ENCODE peak calls at places on chromosome 15, in seven cellular contexts. N is mammary epithelial cell; Q is CD4-positive, alpha-beta T cell; E is transverse colon; O is mesenchymal stem cell; D is kidney epithelial cell; C is HepG2. F is an unnamed sample. For H3K27me3, the result is how much of the 10 kb centered on the place peaks cover.

GRCh38 chr15:80436511-80437307 is 32.5 kb downstream of the ARNT2 start:
- DNase-seq in O (peak), N (peak), E (no peak), D (peak), Q (no peak), C (peak), F (no peak)

GRCh38 chr15:94638183-94638582 is 406.8 kb downstream of the MCTP2 start:
- DNase-seq in D (no peak), Q (no peak), C (no peak), N (no peak), E (no peak), O (no peak), F (no peak)

GRCh38 chr15:74787251-74788041 is 5.6 kb downstream of the CSK start:
- DNase-seq in C (no peak), N (peak), E (peak), D (no peak), Q (peak), O (peak), F (peak)

GRCh38 chr15:31503256-31503655 is 176.6 kb downstream of the KLF13 start:
- DNase-seq in E (no peak), C (no peak), N (no peak), O (no peak), D (no peak), Q (no peak), F (no peak)

GRCh38 chr15:96978937-96979473 is 648.5 kb downstream of the NR2F2 start:
- DNase-seq in N (no peak), E (no peak), D (no peak), O (no peak), C (no peak), Q (no peak), F (no peak)

GRCh38 chr15:63998489-63998888 is 47.8 kb downstream of the DAPK2 start:
- DNase-seq in C (no peak), Q (no peak), N (no peak), D (no peak), E (peak), O (peak), F (no peak)

GRCh38 chr15:26971303-26972018 is 480 bp downstream of the GABRG3 start:
- DNase-seq in N (no peak), O (no peak), D (no peak), Q (no peak), E (no peak), C (no peak), F (no peak)

GRCh38 chr15:39273805-39274411 is 307.0 kb upstream of the THBS1 start:
- DNase-seq in C (peak), Q (no peak), D (no peak), N (no peak), E (no peak), O (no peak), F (peak)

GRCh38 chr15:73437541-73438109 is 5.3 kb upstream of the REC114 start:
- DNase-seq in N (no peak), D (no peak), E (no peak), O (no peak), C (no peak), Q (no peak), F (no peak)

GRCh38 chr15:32718822-32719716 is 1.3 kb downstream of the GREM1 start:
- DNase-seq in O (peak), E (peak), Q (no peak), D (no peak), N (peak), C (no peak), F (peak)

GRCh38 chr15:84741151-84741550 is 7.2 kb upstream of the ZNF592 start:
- DNase-seq in D (no peak), E (peak), N (no peak), O (no peak), C (no peak), Q (no peak), F (no peak)

GRCh38 chr15:94670436-94671034 is 439.2 kb downstream of the MCTP2 start:
- DNase-seq in Q (no peak), C (peak), O (peak), N (peak), D (no peak), E (no peak), F (peak)

GRCh38 chr15:64503197-64503596 is 42.8 kb downstream of the ZNF609 start:
- DNase-seq in N (no peak), O (peak), Q (no peak), C (no peak), E (no peak), D (peak), F (peak)

GRCh38 chr15:86362556-86362955 is 282.9 kb downstream of the AGBL1 start:
- DNase-seq in E (no peak), C (no peak), D (peak), O (peak), N (peak), Q (no peak), F (no peak)

GRCh38 chr15:91047545-91048199 is 25.3 kb upstream of the VPS33B start:
- DNase-seq in D (no peak), C (no peak), Q (no peak), N (no peak), E (no peak), O (peak), F (no peak)

GRCh38 chr15:94110476-94111130 is 120.8 kb upstream of the MCTP2 start:
- DNase-seq in D (no peak), O (peak), N (peak), E (no peak), C (peak), Q (no peak), F (no peak)

GRCh38 chr15:32959077-32959476 is 235.4 kb downstream of the FMN1 start:
- DNase-seq in D (no peak), E (no peak), N (no peak), O (peak), Q (no peak), C (no peak), F (peak)

GRCh38 chr15:74826372-74826819 is at the start of gene CPLX3:
- DNase-seq in Q (no peak), D (no peak), C (no peak), N (no peak), E (peak), O (peak), F (peak)

GRCh38 chr15:43516801-43517353 is 531 bp upstream of the MAP1A start:
- DNase-seq in N (no peak), E (no peak), Q (no peak), O (peak), C (no peak), D (no peak), F (peak)

GRCh38 chr15:70559223-70559823 is 204.0 kb downstream of the UACA start:
- DNase-seq in O (peak), Q (peak), E (peak), N (no peak), C (no peak), D (no peak), F (peak)

GRCh38 chr15:56341201-56341600 is 24.0 kb upstream of the TEX9 start:
- DNase-seq in N (peak), D (no peak), E (no peak), Q (no peak), C (no peak), O (no peak), F (no peak)

GRCh38 chr15:41577863-41578735 is 19.1 kb downstream of the TYRO3 start:
- DNase-seq in N (no peak), E (no peak), Q (no peak), D (no peak), C (no peak), O (no peak), F (no peak)

GRCh38 chr15:92034227-92034626 is 180.7 kb downstream of the SLCO3A1 start:
- DNase-seq in Q (no peak), E (no peak), N (no peak), D (no peak), O (no peak), C (no peak), F (no peak)

GRCh38 chr15:39235084-39235795 is 345.6 kb upstream of the THBS1 start:
- DNase-seq in D (no peak), C (no peak), Q (no peak), O (peak), N (peak), E (no peak), F (peak)

GRCh38 chr15:70715840-70716510 is 47.4 kb downstream of the UACA start:
- DNase-seq in Q (no peak), O (peak), C (no peak), E (no peak), D (no peak), N (no peak), F (no peak)

GRCh38 chr15:94023520-94023919 is 207.8 kb upstream of the MCTP2 start:
- DNase-seq in O (no peak), D (no peak), N (no peak), E (no peak), C (no peak), Q (no peak), F (no peak)

GRCh38 chr15:82312611-82313349 is 36.5 kb downstream of the GOLGA6L10 start:
- DNase-seq in O (peak), E (no peak), D (no peak), Q (no peak), N (no peak), C (no peak), F (peak)

GRCh38 chr15:62835351-62835750 is 207.2 kb upstream of the TPM1 start:
- DNase-seq in O (no peak), D (no peak), N (peak), Q (no peak), C (no peak), E (no peak), F (no peak)

GRCh38 chr15:96626936-96627577 is 296.6 kb downstream of the NR2F2 start:
- DNase-seq in Q (no peak), O (no peak), E (no peak), N (no peak), D (no peak), C (no peak), F (no peak)

GRCh38 chr15:62895905-62896316 is 146.6 kb upstream of the TPM1 start:
- DNase-seq in N (peak), C (peak), E (no peak), D (peak), Q (no peak), O (peak), F (peak)

GRCh38 chr15:33808720-33809119 is 159.6 kb upstream of the CHRM5 start:
- DNase-seq in C (no peak), O (no peak), N (no peak), Q (no peak), D (no peak), E (no peak), F (peak)

GRCh38 chr15:59191855-59192237 is 14.8 kb upstream of the LDHAL6B start:
- DNase-seq in Q (no peak), D (peak), O (peak), N (peak), E (no peak), C (no peak), F (peak)

GRCh38 chr15:48866141-48866563 is 11.8 kb upstream of the EID1 start:
- DNase-seq in N (no peak), C (no peak), O (peak), E (no peak), Q (no peak), D (no peak), F (peak)

GRCh38 chr15:56537881-56538280 is 72.9 kb upstream of the MNS1 start:
- DNase-seq in E (peak), N (no peak), D (no peak), Q (no peak), C (no peak), O (no peak), F (no peak)

GRCh38 chr15:33201376-33202189 is 7.1 kb upstream of the FMN1 start:
- DNase-seq in O (peak), N (peak), E (peak), Q (peak), D (peak), C (peak), F (peak)

GRCh38 chr15:61720197-61720596 is 340.1 kb downstream of the VPS13C start:
- DNase-seq in C (no peak), O (no peak), E (no peak), D (no peak), N (no peak), Q (no peak), F (no peak)
- H3K27me3 ChIP-seq in C (under half), O (under half), E (under half), D (under half), N (under half), Q (under half), F (under half)

GRCh38 chr15:69149163-69149562 is 11.3 kb upstream of the GLCE start:
- DNase-seq in C (no peak), D (no peak), E (no peak), O (no peak), N (no peak), Q (no peak), F (no peak)
- H3K27me3 ChIP-seq in C (under half), D (under half), E (under half), O (half or more), N (under half), Q (under half), F (under half)

GRCh38 chr15:40279437-40280141 is 3.3 kb downstream of the ANKRD63 start:
- DNase-seq in O (peak), E (peak), N (peak), D (no peak), C (peak), Q (peak), F (peak)
- H3K27me3 ChIP-seq in O (half or more), E (half or more), N (under half), D (half or more), C (under half), Q (under half), F (under half)

DNA sequence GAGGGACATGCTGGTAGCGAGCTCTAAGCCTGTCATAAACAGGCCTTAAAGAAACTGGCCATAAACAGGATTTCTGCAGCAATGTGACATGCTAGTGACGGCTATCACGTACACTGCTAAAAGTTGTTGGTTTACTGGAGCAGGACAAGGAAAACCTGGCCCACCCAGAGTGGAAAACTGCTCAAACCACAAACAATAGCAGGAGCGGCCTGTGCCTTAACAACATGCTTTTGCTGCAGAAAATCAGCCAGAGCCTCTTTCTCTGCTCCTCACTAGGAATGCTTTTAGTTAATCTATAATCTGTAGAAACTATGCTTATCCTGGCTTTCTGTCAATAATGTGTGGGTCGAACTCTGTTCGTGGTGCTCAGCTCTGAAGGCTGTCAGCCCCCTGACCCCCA is 202.9 kb upstream of the UBE3A start:
- DNase-seq in D (peak), C (no peak), N (no peak), O (no peak), Q (no peak), E (no peak), F (no peak)
- H3K27me3 ChIP-seq in D (under half), C (under half), N (under half), O (under half), Q (under half), E (under half), F (under half)

DNA sequence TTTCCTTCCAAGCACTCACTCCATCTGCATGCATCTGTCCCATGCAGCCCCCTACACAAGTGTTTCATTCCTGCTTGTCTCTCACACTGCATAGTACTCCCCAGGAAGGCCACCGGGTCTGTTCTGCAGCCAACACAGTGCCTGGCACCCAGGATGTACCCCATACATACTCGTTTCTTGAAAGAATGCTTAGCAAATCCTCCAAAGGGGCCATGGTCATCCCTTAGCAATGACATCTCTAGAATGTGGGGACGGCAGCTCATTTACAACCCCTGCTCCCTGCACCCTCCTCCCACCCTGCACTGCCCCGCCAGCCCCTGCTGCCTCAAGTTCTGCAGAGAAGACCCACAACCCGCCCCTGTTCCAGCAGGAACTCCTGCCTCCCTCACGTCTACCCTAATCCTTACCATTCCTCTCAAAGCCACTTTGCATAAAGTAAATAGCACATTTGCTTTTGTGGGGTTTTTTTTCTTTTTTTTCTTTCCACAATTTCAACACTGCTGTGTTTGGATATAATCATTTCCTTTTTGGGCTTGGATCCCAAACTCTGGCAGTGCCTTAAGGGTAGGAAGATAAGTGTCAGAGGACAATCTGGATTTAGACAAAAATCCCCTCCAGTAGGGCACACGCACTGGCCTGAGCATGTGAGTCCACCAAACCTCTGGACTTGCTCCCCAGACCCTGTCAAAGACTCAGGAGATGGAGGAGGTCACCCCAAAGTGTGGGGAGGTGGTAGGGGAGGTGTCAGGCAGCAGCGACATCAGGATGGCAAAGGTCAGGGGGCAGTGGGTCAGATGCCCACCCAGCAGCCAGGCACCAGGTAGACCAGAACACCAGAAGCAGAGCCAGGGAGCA is 68.4 kb downstream of the MEGF11 start:
- DNase-seq in E (no peak), Q (no peak), O (no peak), D (no peak), N (no peak), C (no peak), F (peak)
- H3K27me3 ChIP-seq in E (under half), Q (under half), O (half or more), D (under half), N (under half), C (under half), F (half or more)

GRCh38 chr15:77637851-77638402 is 5.2 kb upstream of the LINGO1 start:
- DNase-seq in Q (no peak), D (no peak), N (no peak), E (no peak), C (no peak), O (no peak), F (no peak)

GRCh38 chr15:77642019-77642418 is 9.3 kb upstream of the LINGO1 start:
- DNase-seq in E (no peak), O (no peak), D (no peak), N (no peak), C (no peak), Q (no peak), F (no peak)

GRCh38 chr15:77639431-77639830 is 6.7 kb upstream of the LINGO1 start:
- DNase-seq in C (no peak), D (no peak), O (no peak), Q (no peak), N (no peak), E (no peak), F (no peak)

GRCh38 chr15:77642793-77643430 is 10.2 kb upstream of the LINGO1 start:
- DNase-seq in N (peak), O (no peak), E (peak), C (peak), Q (no peak), D (no peak), F (peak)

GRCh38 chr15:77640615-77641014 is 7.9 kb upstream of the LINGO1 start:
- DNase-seq in C (no peak), Q (no peak), N (no peak), O (no peak), D (no peak), E (no peak), F (no peak)
- H3K27me3 ChIP-seq in C (under half), Q (under half), N (under half), O (half or more), D (half or more), E (under half), F (half or more)

DNA sequence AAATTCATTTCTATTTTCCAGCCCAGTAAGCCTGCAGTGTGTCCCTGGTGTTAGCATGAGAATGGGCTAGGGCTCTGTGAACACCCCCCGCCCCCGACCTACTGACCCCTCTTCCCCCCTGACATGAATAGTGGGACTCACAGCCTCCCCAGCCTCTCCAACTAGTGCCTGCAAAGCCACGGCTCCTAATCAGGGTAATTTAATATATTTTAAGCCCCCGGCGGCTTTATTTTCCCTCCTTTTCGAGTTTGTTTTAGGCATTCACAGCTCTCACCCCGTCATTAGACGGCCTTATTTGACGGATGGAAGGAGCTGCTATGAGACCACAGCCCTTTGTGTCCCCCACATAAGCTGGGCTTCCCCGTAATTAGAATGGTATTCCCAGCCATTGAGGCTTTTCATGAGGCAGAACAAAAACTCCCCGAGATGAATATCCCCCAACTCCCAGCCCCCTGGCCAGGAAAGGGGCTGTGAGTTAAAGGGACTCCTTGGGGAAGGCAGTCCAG is 78.3 kb upstream of the POLG start:
- DNase-seq in E (no peak), Q (no peak), N (no peak), O (no peak), C (no peak), D (no peak), F (no peak)
- H3K27me3 ChIP-seq in E (half or more), Q (half or more), N (under half), O (half or more), C (under half), D (half or more), F (half or more)

F was measured in adipocyte.